ENCODE peak calls at places on chromosomes 16 and 17, in eight cellular contexts. One of them, this sample, is unnamed.

GRCh38 chr16:86080131-86080875 is 181.3 kb downstream of the IRF8 start:
- DNase-seq in PC-9: no peak
- DNase-seq in IMR-90: no peak
- DNase-seq in heart right ventricle: no peak
- DNase-seq in fibroblast of the aortic adventitia: no peak
- DNase-seq in thoracic aorta: no peak
- DNase-seq in cardiac muscle cell: no peak
- DNase-seq in CD4-positive, alpha-beta T cell: no peak
- DNase-seq in this sample: no peak

GRCh38 chr16:79272141-79272577 is 328.4 kb downstream of the MAF start:
- DNase-seq in cardiac muscle cell: no peak
- DNase-seq in IMR-90: no peak
- DNase-seq in thoracic aorta: no peak
- DNase-seq in heart right ventricle: no peak
- DNase-seq in CD4-positive, alpha-beta T cell: peak
- DNase-seq in PC-9: no peak
- DNase-seq in fibroblast of the aortic adventitia: no peak
- DNase-seq in this sample: peak

GRCh38 chr16:29698042-29698441 is 19.1 kb downstream of the QPRT start:
- DNase-seq in heart right ventricle: no peak
- DNase-seq in fibroblast of the aortic adventitia: no peak
- DNase-seq in IMR-90: no peak
- DNase-seq in cardiac muscle cell: no peak
- DNase-seq in thoracic aorta: no peak
- DNase-seq in PC-9: no peak
- DNase-seq in CD4-positive, alpha-beta T cell: no peak
- DNase-seq in this sample: no peak

GRCh38 chr17:21523482-21524210 is 147.5 kb downstream of the KCNJ12 start:
- DNase-seq in heart right ventricle: no peak
- DNase-seq in PC-9: no peak
- DNase-seq in cardiac muscle cell: peak
- DNase-seq in fibroblast of the aortic adventitia: no peak
- DNase-seq in CD4-positive, alpha-beta T cell: no peak
- DNase-seq in IMR-90: no peak
- DNase-seq in thoracic aorta: no peak
- DNase-seq in this sample: no peak

GRCh38 chr16:66262253-66263167 is 104.0 kb upstream of the CDH5 start:
- DNase-seq in CD4-positive, alpha-beta T cell: no peak
- DNase-seq in fibroblast of the aortic adventitia: peak
- DNase-seq in PC-9: no peak
- DNase-seq in cardiac muscle cell: no peak
- DNase-seq in heart right ventricle: no peak
- DNase-seq in IMR-90: peak
- DNase-seq in thoracic aorta: no peak
- DNase-seq in this sample: no peak

GRCh38 chr16:81210807-81211206 is 27.7 kb upstream of the BCO1 start:
- DNase-seq in CD4-positive, alpha-beta T cell: no peak
- DNase-seq in cardiac muscle cell: no peak
- DNase-seq in heart right ventricle: no peak
- DNase-seq in PC-9: no peak
- DNase-seq in fibroblast of the aortic adventitia: no peak
- DNase-seq in thoracic aorta: no peak
- DNase-seq in IMR-90: no peak
- DNase-seq in this sample: no peak

GRCh38 chr17:40718904-40719303 is 15.4 kb upstream of the KRT24 start:
- DNase-seq in thoracic aorta: no peak
- DNase-seq in fibroblast of the aortic adventitia: peak
- DNase-seq in CD4-positive, alpha-beta T cell: no peak
- DNase-seq in PC-9: peak
- DNase-seq in IMR-90: no peak
- DNase-seq in cardiac muscle cell: no peak
- DNase-seq in heart right ventricle: no peak
- DNase-seq in this sample: no peak

GRCh38 chr17:8151641-8152111 is 528 bp downstream of the PER1 start:
- DNase-seq in heart right ventricle: peak
- DNase-seq in thoracic aorta: peak
- DNase-seq in PC-9: no peak
- DNase-seq in CD4-positive, alpha-beta T cell: no peak
- DNase-seq in cardiac muscle cell: peak
- DNase-seq in IMR-90: peak
- DNase-seq in fibroblast of the aortic adventitia: peak
- DNase-seq in this sample: peak

GRCh38 chr16:86554917-86555762 is at the start of gene MTHFSD:
- DNase-seq in CD4-positive, alpha-beta T cell: peak
- DNase-seq in heart right ventricle: peak
- DNase-seq in thoracic aorta: peak
- DNase-seq in PC-9: peak
- DNase-seq in cardiac muscle cell: peak
- DNase-seq in fibroblast of the aortic adventitia: peak
- DNase-seq in IMR-90: peak
- DNase-seq in this sample: peak

GRCh38 chr17:64769712-64770111 is 107.6 kb upstream of the SMURF2 start:
- DNase-seq in PC-9: no peak
- DNase-seq in IMR-90: no peak
- DNase-seq in heart right ventricle: no peak
- DNase-seq in CD4-positive, alpha-beta T cell: no peak
- DNase-seq in thoracic aorta: no peak
- DNase-seq in cardiac muscle cell: no peak
- DNase-seq in fibroblast of the aortic adventitia: no peak
- DNase-seq in this sample: no peak

GRCh38 chr17:79482719-79483118 is 128.1 kb downstream of the RBFOX3 start:
- DNase-seq in heart right ventricle: no peak
- DNase-seq in IMR-90: no peak
- DNase-seq in CD4-positive, alpha-beta T cell: no peak
- DNase-seq in fibroblast of the aortic adventitia: no peak
- DNase-seq in cardiac muscle cell: no peak
- DNase-seq in PC-9: no peak
- DNase-seq in thoracic aorta: no peak
- DNase-seq in this sample: no peak

GRCh38 chr16:10780628-10781027 is 37.0 kb downstream of the NUBP1 start:
- DNase-seq in heart right ventricle: no peak
- DNase-seq in cardiac muscle cell: no peak
- DNase-seq in thoracic aorta: no peak
- DNase-seq in IMR-90: no peak
- DNase-seq in CD4-positive, alpha-beta T cell: no peak
- DNase-seq in PC-9: no peak
- DNase-seq in fibroblast of the aortic adventitia: no peak
- DNase-seq in this sample: no peak

GRCh38 chr17:55238197-55238930 is 26.4 kb upstream of the HLF start:
- DNase-seq in PC-9: peak
- DNase-seq in fibroblast of the aortic adventitia: peak
- DNase-seq in IMR-90: peak
- DNase-seq in CD4-positive, alpha-beta T cell: peak
- DNase-seq in thoracic aorta: peak
- DNase-seq in cardiac muscle cell: peak
- DNase-seq in heart right ventricle: peak
- DNase-seq in this sample: peak

GRCh38 chr17:55237268-55237667 is 27.5 kb upstream of the HLF start:
- DNase-seq in IMR-90: no peak
- DNase-seq in fibroblast of the aortic adventitia: peak
- DNase-seq in heart right ventricle: no peak
- DNase-seq in thoracic aorta: no peak
- DNase-seq in PC-9: no peak
- DNase-seq in cardiac muscle cell: no peak
- DNase-seq in CD4-positive, alpha-beta T cell: no peak
- DNase-seq in this sample: no peak

GRCh38 chr17:55237826-55238196 is 26.9 kb upstream of the HLF start:
- DNase-seq in PC-9: no peak
- DNase-seq in fibroblast of the aortic adventitia: no peak
- DNase-seq in IMR-90: no peak
- DNase-seq in heart right ventricle: no peak
- DNase-seq in cardiac muscle cell: no peak
- DNase-seq in thoracic aorta: no peak
- DNase-seq in CD4-positive, alpha-beta T cell: no peak
- DNase-seq in this sample: no peak

GRCh38 chr17:55241097-55241496 is 23.7 kb upstream of the HLF start:
- DNase-seq in IMR-90: no peak
- DNase-seq in cardiac muscle cell: no peak
- DNase-seq in heart right ventricle: no peak
- DNase-seq in PC-9: no peak
- DNase-seq in thoracic aorta: no peak
- DNase-seq in fibroblast of the aortic adventitia: no peak
- DNase-seq in CD4-positive, alpha-beta T cell: no peak
- DNase-seq in this sample: no peak

DNA sequence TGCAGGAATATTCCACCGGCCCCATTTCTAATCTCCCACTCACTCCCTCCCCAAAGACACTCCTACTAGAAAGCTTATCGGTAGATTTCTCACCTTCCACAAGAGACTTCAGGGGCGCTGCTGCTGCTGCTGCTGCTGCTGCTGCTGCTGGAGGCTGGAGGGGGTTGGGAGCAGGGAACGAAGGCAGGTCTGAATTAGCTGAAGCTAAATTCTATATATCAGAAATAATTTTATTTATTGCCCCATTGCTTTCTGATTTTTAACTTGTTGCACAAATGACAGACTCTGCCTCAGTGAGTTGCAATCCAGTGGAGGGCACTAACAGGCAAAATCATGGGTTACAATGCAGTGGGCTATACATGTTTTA is 25.8 kb upstream of the HLF start:
- DNase-seq in cardiac muscle cell: peak
- DNase-seq in thoracic aorta: no peak
- DNase-seq in IMR-90: no peak
- DNase-seq in CD4-positive, alpha-beta T cell: no peak
- DNase-seq in fibroblast of the aortic adventitia: no peak
- DNase-seq in heart right ventricle: peak
- DNase-seq in PC-9: no peak
- DNase-seq in this sample: peak
- TF ChIP-seq CTCF in cardiac muscle cell: no peak
- TF ChIP-seq CTCF in thoracic aorta: no peak
- TF ChIP-seq CTCF in IMR-90: no peak
- TF ChIP-seq CTCF in CD4-positive, alpha-beta T cell: no peak
- TF ChIP-seq CTCF in fibroblast of the aortic adventitia: no peak
- TF ChIP-seq CTCF in heart right ventricle: no peak
- TF ChIP-seq CTCF in PC-9: no peak
- TF ChIP-seq CTCF in this sample: no peak

GRCh38 chr16:19980866-19981265 is 92.8 kb downstream of the GPR139 start:
- DNase-seq in fibroblast of the aortic adventitia: no peak
- DNase-seq in PC-9: no peak
- DNase-seq in IMR-90: peak
- DNase-seq in thoracic aorta: no peak
- DNase-seq in heart right ventricle: no peak
- DNase-seq in CD4-positive, alpha-beta T cell: no peak
- DNase-seq in cardiac muscle cell: peak
- DNase-seq in this sample: peak
- TF ChIP-seq CTCF in fibroblast of the aortic adventitia: no peak
- TF ChIP-seq CTCF in PC-9: peak
- TF ChIP-seq CTCF in IMR-90: peak
- TF ChIP-seq CTCF in thoracic aorta: no peak
- TF ChIP-seq CTCF in heart right ventricle: peak
- TF ChIP-seq CTCF in CD4-positive, alpha-beta T cell: no peak
- TF ChIP-seq CTCF in cardiac muscle cell: peak
- TF ChIP-seq CTCF in this sample: peak

DNA sequence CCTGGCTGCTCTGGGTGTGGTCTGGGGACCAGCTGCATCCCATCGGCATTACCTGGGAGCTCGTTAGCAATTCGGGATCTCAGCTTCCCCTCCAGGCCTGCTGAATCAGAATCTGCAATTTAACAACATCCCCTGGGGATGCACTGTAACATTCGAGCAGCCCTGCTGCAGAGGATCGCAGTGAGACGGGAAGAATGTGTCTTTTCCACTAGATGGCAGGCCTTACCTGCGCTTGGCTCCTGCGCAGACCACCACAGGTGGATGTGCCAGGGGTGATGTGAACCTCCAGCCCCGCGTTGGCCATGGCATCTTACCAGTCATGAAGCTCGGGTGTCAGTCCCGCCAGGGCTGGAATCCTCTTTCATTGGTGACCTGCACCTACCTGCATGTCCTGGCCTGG is 209.9 kb downstream of the PRKCB start:
- DNase-seq in CD4-positive, alpha-beta T cell: no peak
- DNase-seq in thoracic aorta: no peak
- DNase-seq in IMR-90: no peak
- DNase-seq in cardiac muscle cell: peak
- DNase-seq in PC-9: no peak
- DNase-seq in fibroblast of the aortic adventitia: no peak
- DNase-seq in heart right ventricle: no peak
- DNase-seq in this sample: no peak
- TF ChIP-seq CTCF in CD4-positive, alpha-beta T cell: no peak
- TF ChIP-seq CTCF in thoracic aorta: no peak
- TF ChIP-seq CTCF in IMR-90: no peak
- TF ChIP-seq CTCF in cardiac muscle cell: peak
- TF ChIP-seq CTCF in PC-9: peak
- TF ChIP-seq CTCF in fibroblast of the aortic adventitia: no peak
- TF ChIP-seq CTCF in heart right ventricle: peak
- TF ChIP-seq CTCF in this sample: no peak

DNA sequence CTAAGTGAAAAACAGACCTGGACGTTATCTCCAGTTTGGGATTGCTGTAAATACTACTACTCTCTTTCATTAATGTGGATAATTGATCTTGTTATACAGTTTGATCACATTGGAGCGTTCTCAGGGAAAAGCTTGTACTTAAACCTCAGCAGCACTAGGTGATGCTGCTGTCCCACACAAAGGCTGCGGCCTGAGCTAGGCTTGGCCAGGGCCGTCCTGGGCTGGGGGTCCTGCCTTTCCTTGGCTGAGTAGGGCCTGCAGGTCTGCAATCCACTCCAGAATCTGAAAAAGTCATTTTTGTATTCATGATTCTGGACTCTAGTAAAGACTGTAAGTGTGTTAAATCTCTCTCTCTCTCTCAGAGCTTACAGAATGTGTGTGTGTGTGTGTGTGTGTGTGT is 23.7 kb upstream of the PMFBP1 start:
- DNase-seq in thoracic aorta: no peak
- DNase-seq in heart right ventricle: no peak
- DNase-seq in PC-9: no peak
- DNase-seq in cardiac muscle cell: peak
- DNase-seq in IMR-90: no peak
- DNase-seq in CD4-positive, alpha-beta T cell: no peak
- DNase-seq in fibroblast of the aortic adventitia: no peak
- DNase-seq in this sample: no peak
- TF ChIP-seq CTCF in thoracic aorta: no peak
- TF ChIP-seq CTCF in heart right ventricle: no peak
- TF ChIP-seq CTCF in PC-9: no peak
- TF ChIP-seq CTCF in cardiac muscle cell: no peak
- TF ChIP-seq CTCF in IMR-90: no peak
- TF ChIP-seq CTCF in CD4-positive, alpha-beta T cell: no peak
- TF ChIP-seq CTCF in fibroblast of the aortic adventitia: peak
- TF ChIP-seq CTCF in this sample: no peak

GRCh38 chr17:50146230-50146926 is 4.1 kb downstream of the PPP1R9B start:
- DNase-seq in thoracic aorta: no peak
- DNase-seq in cardiac muscle cell: no peak
- DNase-seq in heart right ventricle: no peak
- DNase-seq in fibroblast of the aortic adventitia: no peak
- DNase-seq in IMR-90: no peak
- DNase-seq in CD4-positive, alpha-beta T cell: no peak
- DNase-seq in PC-9: no peak
- DNase-seq in this sample: peak

GRCh38 chr17:50148226-50149098 is 2.0 kb downstream of the PPP1R9B start:
- DNase-seq in CD4-positive, alpha-beta T cell: peak
- DNase-seq in fibroblast of the aortic adventitia: peak
- DNase-seq in IMR-90: peak
- DNase-seq in heart right ventricle: no peak
- DNase-seq in cardiac muscle cell: no peak
- DNase-seq in PC-9: no peak
- DNase-seq in thoracic aorta: peak
- DNase-seq in this sample: peak

GRCh38 chr17:50147841-50148225 is 2.6 kb downstream of the PPP1R9B start:
- DNase-seq in fibroblast of the aortic adventitia: no peak
- DNase-seq in cardiac muscle cell: no peak
- DNase-seq in heart right ventricle: no peak
- DNase-seq in IMR-90: no peak
- DNase-seq in PC-9: no peak
- DNase-seq in CD4-positive, alpha-beta T cell: no peak
- DNase-seq in thoracic aorta: no peak
- DNase-seq in this sample: peak

GRCh38 chr17:50145532-50146229 is 4.8 kb downstream of the PPP1R9B start:
- DNase-seq in thoracic aorta: no peak
- DNase-seq in IMR-90: no peak
- DNase-seq in PC-9: no peak
- DNase-seq in fibroblast of the aortic adventitia: no peak
- DNase-seq in heart right ventricle: no peak
- DNase-seq in cardiac muscle cell: no peak
- DNase-seq in CD4-positive, alpha-beta T cell: no peak
- DNase-seq in this sample: no peak

GRCh38 chr17:50146927-50147640 is 3.4 kb downstream of the PPP1R9B start:
- DNase-seq in heart right ventricle: no peak
- DNase-seq in fibroblast of the aortic adventitia: no peak
- DNase-seq in PC-9: no peak
- DNase-seq in thoracic aorta: no peak
- DNase-seq in CD4-positive, alpha-beta T cell: no peak
- DNase-seq in cardiac muscle cell: no peak
- DNase-seq in IMR-90: no peak
- DNase-seq in this sample: no peak
- TF ChIP-seq CTCF in heart right ventricle: no peak
- TF ChIP-seq CTCF in fibroblast of the aortic adventitia: no peak
- TF ChIP-seq CTCF in PC-9: no peak
- TF ChIP-seq CTCF in thoracic aorta: no peak
- TF ChIP-seq CTCF in CD4-positive, alpha-beta T cell: no peak
- TF ChIP-seq CTCF in cardiac muscle cell: no peak
- TF ChIP-seq CTCF in IMR-90: no peak
- TF ChIP-seq CTCF in this sample: no peak